ENCODE peak calls at places on chromosomes 12 and 14, in four cellular contexts. C is H1, J is K562, W is GM12878. Z is an unnamed sample.

GRCh38 chr12:87270894-87271293 is 758.3 kb downstream of the C12orf50 start:
- DNase-seq in W (no peak), J (no peak), C (no peak), Z (no peak)

GRCh38 chr12:65269603-65270002 is 8.9 kb upstream of the MSRB3 start:
- DNase-seq in J (no peak), W (no peak), C (no peak), Z (no peak)

GRCh38 chr12:39780527-39781446 is 161.2 kb upstream of the ABCD2 start:
- DNase-seq in J (no peak), C (no peak), W (no peak), Z (no peak)

GRCh38 chr12:109822951-109823411 is 10.2 kb downstream of the TRPV4 start:
- DNase-seq in C (no peak), J (no peak), W (no peak), Z (peak)

GRCh38 chr12:20212658-20213387 is 155.5 kb upstream of the PDE3A start:
- DNase-seq in J (no peak), W (no peak), C (peak), Z (no peak)

GRCh38 chr12:102622618-102623017 is 142.3 kb upstream of the IGF1 start:
- DNase-seq in W (no peak), J (no peak), C (no peak), Z (no peak)

GRCh38 chr14:20998674-20999366 is at the start of gene SLC39A2:
- DNase-seq in W (no peak), C (peak), J (peak), Z (no peak)

GRCh38 chr12:27344760-27345159 is 12.1 kb downstream of the BMAL2 start:
- DNase-seq in C (no peak), J (no peak), W (no peak), Z (no peak)

GRCh38 chr14:53001787-53002378 is 51.0 kb upstream of the FERMT2 start:
- DNase-seq in J (no peak), C (no peak), W (no peak), Z (peak)

GRCh38 chr12:9326085-9326484 is 117.9 kb upstream of the PZP start:
- DNase-seq in W (no peak), C (no peak), J (no peak), Z (no peak)

GRCh38 chr14:75229923-75230792 is 48.5 kb upstream of the FOS start:
- DNase-seq in J (peak), W (peak), C (no peak), Z (no peak)

GRCh38 chr12:92737855-92738850 is 35.4 kb downstream of the PLEKHG7 start:
- DNase-seq in W (no peak), C (no peak), J (no peak), Z (no peak)

GRCh38 chr14:67436006-67436866 is 24.3 kb upstream of the PLEK2 start:
- DNase-seq in C (no peak), J (peak), W (no peak), Z (peak)

GRCh38 chr14:31336646-31337045 is 83.7 kb downstream of the HEATR5A start:
- DNase-seq in J (no peak), W (no peak), C (no peak), Z (peak)

GRCh38 chr12:28415755-28416154 is 225.5 kb downstream of the CCDC91 start:
- DNase-seq in J (no peak), W (no peak), C (no peak), Z (no peak)

GRCh38 chr14:63473194-63473788 is 69.9 kb downstream of the PPP2R5E start:
- DNase-seq in C (no peak), W (no peak), J (no peak), Z (no peak)

GRCh38 chr12:20403230-20403629 is 34.9 kb downstream of the PDE3A start:
- DNase-seq in J (no peak), W (no peak), C (no peak), Z (no peak)

GRCh38 chr14:103267226-103267625 is 66.8 kb upstream of the EIF5 start:
- DNase-seq in W (no peak), J (no peak), C (peak), Z (no peak)

GRCh38 chr12:94795520-94795919 is 145.2 kb upstream of the TMCC3 start:
- DNase-seq in W (no peak), J (no peak), C (no peak), Z (no peak)

GRCh38 chr12:76908303-76909017 is 29.6 kb upstream of the CSRP2 start:
- DNase-seq in J (no peak), C (no peak), W (no peak), Z (no peak)

GRCh38 chr14:69667938-69668336 is 56.5 kb downstream of the SUSD6 start:
- DNase-seq in J (no peak), C (no peak), W (no peak), Z (no peak)

GRCh38 chr12:55720894-55721444 is 776 bp downstream of the RDH5 start:
- DNase-seq in C (no peak), W (no peak), J (no peak), Z (peak)

GRCh38 chr14:26394114-26394855 is 203.5 kb downstream of the NOVA1 start:
- DNase-seq in W (no peak), J (no peak), C (no peak), Z (no peak)

GRCh38 chr12:132327351-132328171 is 1.8 kb downstream of the GALNT9 start:
- DNase-seq in C (no peak), W (no peak), J (no peak), Z (no peak)

GRCh38 chr14:46769292-46769691 is 117.7 kb upstream of the RPL10L start:
- DNase-seq in J (no peak), W (peak), C (no peak), Z (no peak)

GRCh38 chr12:104485651-104486341 is 29.0 kb downstream of the CHST11 start:
- DNase-seq in C (no peak), J (no peak), W (no peak), Z (no peak)

GRCh38 chr12:58346032-58346632 is 404.8 kb downstream of the ATP23 start:
- DNase-seq in C (no peak), J (peak), W (no peak), Z (peak)

GRCh38 chr12:481422-481821 is 21.7 kb downstream of the B4GALNT3 start:
- DNase-seq in C (no peak), J (no peak), W (no peak), Z (peak)

GRCh38 chr12:10027311-10028099 is 3.0 kb upstream of the CLEC9A start:
- DNase-seq in W (no peak), J (no peak), C (no peak), Z (no peak)

GRCh38 chr12:47378222-47378582 is 298.4 kb upstream of the AMIGO2 start:
- DNase-seq in C (no peak), J (no peak), W (no peak), Z (no peak)

GRCh38 chr12:97943359-97943758 is 480.8 kb downstream of the RMST start:
- DNase-seq in C (no peak), W (no peak), J (no peak), Z (no peak)

GRCh38 chr12:129830796-129831195 is 73.0 kb downstream of the TMEM132D start:
- DNase-seq in C (no peak), J (no peak), W (no peak), Z (no peak)

GRCh38 chr12:131755305-131756113 is 44.6 kb downstream of the SFSWAP start:
- DNase-seq in W (no peak), C (no peak), J (peak), Z (peak)

GRCh38 chr14:77268989-77269595 is 1.9 kb downstream of the NGB start:
- DNase-seq in J (no peak), W (no peak), C (no peak), Z (no peak)

GRCh38 chr12:753401-754237 is 1.2 kb downstream of the WNK1 start:
- DNase-seq in C (peak), W (no peak), J (peak), Z (no peak)

GRCh38 chr14:44896275-44897040 is 65.3 kb downstream of the KLHL28 start:
- DNase-seq in W (no peak), J (no peak), C (no peak), Z (peak)

GRCh38 chr14:44895716-44896115 is 66.0 kb downstream of the KLHL28 start:
- DNase-seq in J (no peak), W (no peak), C (no peak), Z (no peak)

GRCh38 chr14:44898547-44898946 is 63.2 kb downstream of the KLHL28 start:
- DNase-seq in C (no peak), W (no peak), J (no peak), Z (no peak)

GRCh38 chr14:44897844-44898151 is 63.9 kb downstream of the KLHL28 start:
- DNase-seq in J (no peak), W (no peak), C (no peak), Z (no peak)

GRCh38 chr14:44897041-44897843 is 64.5 kb downstream of the KLHL28 start:
- DNase-seq in W (peak), C (peak), J (peak), Z (peak)
- TF ChIP-seq EP300 in W (no peak), C (no peak), J (no peak), Z (no peak)

GRCh38 chr14:80608563-80608962 is 333.0 kb downstream of the CEP128 start:
- DNase-seq in J (no peak), C (no peak), W (no peak), Z (no peak)

GRCh38 chr14:80609055-80609454 is 332.5 kb downstream of the CEP128 start:
- DNase-seq in W (no peak), J (no peak), C (no peak), Z (no peak)

GRCh38 chr14:80607430-80608200 is 333.9 kb downstream of the CEP128 start:
- DNase-seq in W (no peak), J (no peak), C (no peak), Z (no peak)

GRCh38 chr14:80605536-80605935 is 336.0 kb downstream of the CEP128 start:
- DNase-seq in J (no peak), C (no peak), W (no peak), Z (no peak)

DNA sequence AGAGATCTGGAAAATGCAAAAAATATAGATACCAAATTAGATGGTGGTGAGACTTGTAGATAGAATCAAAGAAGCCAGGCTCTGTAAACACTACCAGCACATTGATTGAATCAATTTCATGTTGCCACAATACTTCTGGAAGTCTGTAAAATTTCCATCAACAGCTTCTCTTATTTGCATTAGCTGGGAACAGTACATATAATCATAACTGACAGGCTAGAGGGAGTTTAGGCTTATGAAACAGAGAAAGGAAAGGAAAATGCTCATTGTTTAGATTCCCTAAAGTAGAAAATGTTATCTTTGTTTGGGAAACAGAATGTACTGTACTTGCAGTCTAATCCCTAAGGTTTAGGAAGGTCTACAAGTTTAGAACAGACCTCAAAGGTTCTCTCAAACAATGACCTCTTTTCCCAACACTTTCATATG is 335.2 kb downstream of the CEP128 start:
- DNase-seq in C (no peak), J (no peak), W (no peak), Z (no peak)
- TF ChIP-seq BRCA1 in C (no peak), J (no peak), W (no peak), Z (no peak)

DNA sequence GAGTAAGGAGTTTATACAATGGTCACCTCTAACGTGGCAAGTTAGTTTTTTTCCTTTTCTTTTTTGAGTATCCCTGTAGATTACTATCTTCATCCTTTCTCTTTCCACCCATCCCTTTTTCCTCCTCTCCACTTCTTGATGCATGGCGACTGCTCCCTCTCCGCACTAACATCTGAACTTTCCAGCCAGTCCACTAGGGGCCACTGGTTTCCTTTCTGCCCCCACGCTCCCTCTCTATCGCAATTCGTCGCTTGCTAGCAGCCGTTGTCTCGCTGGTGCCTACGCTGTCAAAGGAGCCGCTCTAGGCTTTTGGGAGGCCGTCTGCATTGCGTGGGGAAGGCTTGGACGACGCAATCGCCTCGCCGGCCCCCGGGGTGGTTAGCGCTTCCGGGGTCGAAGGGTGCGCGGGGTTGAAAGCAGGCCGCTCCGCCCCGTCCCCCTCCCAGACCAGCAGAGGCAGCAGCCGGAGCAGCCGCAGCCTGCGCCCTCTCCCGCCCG is at the start of gene PCBP2:
- DNase-seq in C (peak), J (peak), W (peak), Z (peak)
- TF ChIP-seq EP300 in C (peak), J (peak), W (no peak), Z (peak)

GRCh38 chr12:95857151-95857550 is 1.6 kb upstream of the SNRPF start:
- DNase-seq in J (no peak), C (no peak), W (no peak), Z (peak)
- TF ChIP-seq BRCA1 in J (no peak), C (no peak), W (no peak), Z (no peak)

GRCh38 chr12:124484526-124484953 is 82.9 kb downstream of the NCOR2 start:
- DNase-seq in C (no peak), W (no peak), J (peak), Z (no peak)

GRCh38 chr12:124482901-124483799 is 84.3 kb downstream of the NCOR2 start:
- DNase-seq in C (no peak), J (no peak), W (no peak), Z (no peak)

GRCh38 chr12:124485371-124485770 is 82.0 kb downstream of the NCOR2 start:
- DNase-seq in C (no peak), W (no peak), J (no peak), Z (no peak)

GRCh38 chr12:124482567-124482893 is 84.9 kb downstream of the NCOR2 start:
- DNase-seq in C (no peak), J (no peak), W (no peak), Z (no peak)

DNA sequence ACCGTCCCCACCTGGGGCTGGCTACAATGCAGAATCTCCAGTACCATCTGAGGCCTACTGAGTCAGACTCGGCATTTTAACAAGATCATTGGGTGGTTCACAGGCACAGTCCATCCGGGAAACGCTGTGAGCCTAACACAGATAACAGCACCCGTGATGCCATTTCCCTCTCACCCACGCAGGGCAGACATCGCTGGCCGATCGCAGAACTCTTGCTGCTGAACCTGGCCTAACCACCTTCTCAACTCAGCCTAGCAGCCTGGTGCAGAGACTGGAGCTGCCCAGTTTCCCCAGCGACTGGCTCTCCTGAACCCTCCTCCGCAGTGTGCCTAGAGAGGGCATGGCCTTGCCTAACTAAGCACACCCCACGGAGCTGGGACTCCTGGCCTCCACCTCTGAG is 83.3 kb downstream of the NCOR2 start:
- DNase-seq in C (no peak), W (no peak), J (no peak), Z (no peak)
- TF ChIP-seq EP300 in C (no peak), W (no peak), J (no peak), Z (no peak)

DNA sequence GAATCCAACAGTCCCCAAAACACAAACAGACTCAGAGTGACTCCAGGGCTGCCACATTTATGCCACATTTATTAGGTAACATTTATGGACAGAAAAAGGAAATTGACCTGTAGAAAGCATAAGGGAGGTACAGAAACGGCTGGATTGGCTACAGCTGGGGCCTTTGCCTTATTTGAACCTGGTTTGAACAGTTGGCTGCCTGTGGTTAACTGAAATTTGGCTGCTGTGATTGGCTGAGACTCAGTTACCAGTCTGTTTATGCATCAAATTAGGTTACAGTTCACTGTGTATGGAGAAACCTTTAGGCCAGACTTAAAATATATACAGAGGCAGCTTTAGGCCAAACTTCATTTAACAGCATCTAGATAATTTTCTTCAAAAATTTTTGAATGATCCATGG is 27.8 kb upstream of the PCNX1 start:
- DNase-seq in W (no peak), J (no peak), C (no peak), Z (no peak)
- TF ChIP-seq BRCA1 in W (no peak), J (no peak), C (no peak), Z (no peak)

DNA sequence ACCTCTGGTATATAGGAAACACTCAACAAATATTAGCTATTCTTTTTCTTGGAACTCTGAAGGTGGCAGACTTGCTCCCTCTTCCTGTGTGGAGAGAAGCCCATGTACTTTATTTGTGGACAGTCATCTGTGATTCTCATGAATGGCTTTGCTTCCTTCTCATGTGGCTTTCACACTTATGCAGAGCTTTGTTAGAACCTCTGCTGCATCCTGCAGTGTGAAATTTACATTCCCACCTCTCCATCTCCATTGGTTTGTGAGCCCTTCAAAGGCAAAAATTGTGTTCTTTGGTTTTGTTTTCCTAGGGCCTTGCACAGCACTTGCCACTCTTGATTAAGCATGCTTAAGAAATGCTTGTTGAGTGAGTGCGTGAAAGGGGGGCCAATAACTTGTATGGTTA is 51.9 kb downstream of the BICD1 start:
- DNase-seq in W (no peak), J (no peak), C (no peak), Z (no peak)
- TF ChIP-seq EP300 in W (no peak), J (no peak), C (no peak), Z (no peak)

GRCh38 chr14:86501611-86502010 is 971.7 kb downstream of the FLRT2 start:
- DNase-seq in C (no peak), J (no peak), W (no peak), Z (no peak)
- TF ChIP-seq BRCA1 in C (no peak), J (no peak), W (no peak), Z (no peak)

DNA sequence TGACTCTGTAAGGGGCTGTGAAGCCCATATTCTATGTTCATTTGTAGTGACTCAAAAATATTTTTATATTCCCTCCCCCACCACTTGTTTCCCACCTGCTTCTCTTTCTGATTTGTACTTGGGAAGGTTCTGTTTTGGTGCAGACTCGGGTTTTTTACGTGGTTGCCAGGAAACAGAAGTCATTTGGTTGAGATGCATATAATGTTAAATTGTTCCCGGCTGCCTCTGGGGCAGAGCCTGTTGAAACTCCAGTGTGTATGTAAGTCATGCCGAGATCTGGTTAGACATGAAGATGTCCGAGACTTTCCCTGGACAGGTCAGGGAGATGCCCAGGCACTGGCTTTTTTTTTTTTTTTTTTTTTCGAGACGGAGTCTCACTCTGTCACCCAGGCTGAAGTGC is 13.9 kb upstream of the FBXO21 start:
- DNase-seq in W (no peak), J (no peak), C (no peak), Z (no peak)
- TF ChIP-seq EP300 in W (no peak), J (no peak), C (no peak), Z (no peak)

Z was measured in HepG2.